ENCODE peak calls at places on chromosomes 11 and 22, in eight cellular contexts. D, Q, K, T, I, V, F and C are unnamed samples.

GRCh38 chr11:65498042-65498726 is 661 bp upstream of the MALAT1 start:
- DNase-seq in K (no peak), D (no peak), V (peak), F (peak), I (peak), T (peak), Q (peak), C (peak)

GRCh38 chr11:99687320-99687719 is 666.6 kb downstream of the CNTN5 start:
- DNase-seq in D (no peak), F (peak), Q (no peak), T (no peak), I (no peak), K (no peak), V (no peak), C (no peak)

GRCh38 chr22:32850591-32851517 is 49.3 kb downstream of the TIMP3 start:
- DNase-seq in T (peak), K (no peak), F (peak), D (no peak), I (peak), Q (peak), V (no peak), C (peak)

GRCh38 chr11:13339196-13340153 is 61.9 kb downstream of the BMAL1 start:
- DNase-seq in K (no peak), F (peak), T (no peak), D (no peak), I (no peak), Q (no peak), V (peak), C (no peak)

GRCh38 chr11:63813035-63813562 is at the start of gene SPINDOC:
- DNase-seq in T (peak), K (peak), V (peak), I (peak), F (peak), D (peak), Q (peak), C (peak)

GRCh38 chr11:71086687-71087258 is 165.6 kb downstream of the SHANK2 start:
- DNase-seq in D (no peak), T (no peak), K (peak), Q (peak), F (peak), V (peak), I (no peak), C (no peak)

GRCh38 chr11:122628691-122629555 is 26.6 kb upstream of the UBASH3B start:
- DNase-seq in K (peak), I (peak), F (peak), T (peak), Q (peak), V (peak), D (peak), C (peak)

GRCh38 chr11:125457814-125458343 is 38.2 kb downstream of the FEZ1 start:
- DNase-seq in T (peak), F (peak), V (peak), Q (peak), I (peak), D (no peak), K (no peak), C (peak)

GRCh38 chr11:35794850-35795249 is 132.3 kb downstream of the TRIM44 start:
- DNase-seq in D (no peak), F (peak), I (no peak), T (no peak), Q (no peak), V (peak), K (no peak), C (no peak)

GRCh38 chr11:44915621-44916020 is 35.1 kb downstream of the TP53I11 start:
- DNase-seq in K (no peak), D (no peak), F (no peak), T (no peak), I (no peak), Q (no peak), V (no peak), C (no peak)

GRCh38 chr11:122215244-122215992 is 99.4 kb upstream of the BLID start:
- DNase-seq in K (peak), V (peak), F (peak), D (peak), I (peak), Q (peak), T (peak), C (peak)

GRCh38 chr11:24239930-24240329 is 256.9 kb upstream of the LUZP2 start:
- DNase-seq in I (no peak), D (no peak), V (no peak), K (no peak), T (no peak), F (no peak), Q (no peak), C (no peak)

GRCh38 chr22:39297490-39298193 is 21.8 kb downstream of the RPL3 start:
- DNase-seq in F (no peak), V (no peak), T (no peak), K (no peak), Q (peak), I (peak), D (no peak), C (peak)

GRCh38 chr11:21037836-21038235 is 368.4 kb downstream of the NELL1 start:
- DNase-seq in I (no peak), T (no peak), V (no peak), Q (no peak), F (no peak), D (no peak), K (no peak), C (no peak)

GRCh38 chr11:58938398-58938797 is 890 bp upstream of the GLYATL1 start:
- DNase-seq in D (no peak), V (no peak), K (no peak), I (no peak), Q (no peak), T (no peak), F (no peak), C (no peak)

GRCh38 chr22:33076368-33076767 is 18.2 kb upstream of the SYN3 start:
- DNase-seq in V (no peak), I (no peak), Q (no peak), K (peak), F (no peak), D (no peak), T (no peak), C (no peak)

GRCh38 chr11:113446938-113447337 is 28.3 kb downstream of the DRD2 start:
- DNase-seq in D (no peak), I (no peak), T (no peak), F (no peak), Q (no peak), K (no peak), V (no peak), C (no peak)

GRCh38 chr11:1120532-1121342 is 37.0 kb upstream of the MUC5AC start:
- DNase-seq in T (no peak), V (no peak), Q (no peak), I (peak), F (no peak), K (no peak), D (no peak), C (peak)

GRCh38 chr11:76209671-76209955 is 3.3 kb upstream of the WNT11 start:
- DNase-seq in K (no peak), I (no peak), D (no peak), V (no peak), F (no peak), Q (no peak), T (no peak), C (no peak)

GRCh38 chr11:130141561-130142341 is 17.8 kb upstream of the ST14 start:
- DNase-seq in D (no peak), T (no peak), F (no peak), I (no peak), V (no peak), K (no peak), Q (no peak), C (no peak)

GRCh38 chr22:39149915-39150847 is 2.3 kb downstream of the CBX7 start:
- DNase-seq in I (no peak), D (no peak), T (no peak), V (no peak), F (no peak), K (no peak), Q (no peak), C (no peak)

GRCh38 chr11:74321487-74322188 is 10.2 kb upstream of the P4HA3 start:
- DNase-seq in V (peak), Q (peak), D (no peak), T (peak), K (no peak), F (peak), I (no peak), C (no peak)

GRCh38 chr11:69878927-69879733 is 59.9 kb upstream of the FGF3 start:
- DNase-seq in V (no peak), F (no peak), T (no peak), I (peak), Q (no peak), K (no peak), D (peak), C (no peak)

GRCh38 chr11:64727131-64727530 is 4.1 kb upstream of the NRXN2 start:
- DNase-seq in F (no peak), D (no peak), Q (no peak), I (no peak), T (no peak), V (no peak), K (no peak), C (no peak)

GRCh38 chr22:21009638-21010425 is 5.1 kb upstream of the P2RX6 start:
- DNase-seq in F (peak), V (peak), K (peak), I (peak), Q (peak), T (no peak), D (no peak), C (no peak)

GRCh38 chr11:68664906-68665305 is 19.4 kb upstream of the GAL start:
- DNase-seq in D (peak), F (no peak), K (no peak), T (no peak), Q (no peak), V (no peak), I (no peak), C (no peak)

GRCh38 chr11:91880660-91881059 is 344.0 kb upstream of the FAT3 start:
- DNase-seq in T (no peak), K (no peak), V (no peak), Q (no peak), D (no peak), I (no peak), F (no peak), C (no peak)

GRCh38 chr22:43217285-43218030 is 30.5 kb upstream of the TTLL12 start:
- DNase-seq in F (no peak), T (no peak), V (no peak), I (no peak), D (no peak), K (no peak), Q (no peak), C (no peak)
- H3K27ac ChIP-seq in F (no peak), T (no peak), V (no peak), I (no peak), D (no peak), K (no peak), Q (no peak), C (no peak)

DNA sequence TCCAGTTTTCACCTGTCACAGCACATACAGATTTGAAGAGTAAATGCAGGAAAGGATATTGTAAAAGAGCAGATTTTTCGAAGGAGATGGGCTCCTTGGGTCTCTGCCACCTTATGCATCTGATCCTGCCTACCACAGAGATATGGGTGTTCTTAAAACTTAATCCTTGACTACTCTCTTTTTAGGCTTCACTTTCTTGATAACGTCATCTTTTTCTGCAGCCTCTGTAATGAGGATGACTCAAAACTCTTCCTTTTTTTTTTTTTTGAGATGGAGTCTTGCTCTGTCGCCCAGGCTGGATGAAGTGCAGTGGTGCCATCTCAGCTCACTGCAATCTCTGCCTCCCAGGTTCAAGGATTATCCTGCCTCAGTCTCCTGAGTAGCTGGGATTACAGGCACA is 7.8 kb downstream of the PRR14L start:
- DNase-seq in K (no peak), T (no peak), I (no peak), D (no peak), Q (no peak), F (no peak), V (no peak), C (no peak)
- H3K4me3 ChIP-seq in K (no peak), T (no peak), I (no peak), D (no peak), Q (no peak), F (no peak), V (no peak), C (no peak)

DNA sequence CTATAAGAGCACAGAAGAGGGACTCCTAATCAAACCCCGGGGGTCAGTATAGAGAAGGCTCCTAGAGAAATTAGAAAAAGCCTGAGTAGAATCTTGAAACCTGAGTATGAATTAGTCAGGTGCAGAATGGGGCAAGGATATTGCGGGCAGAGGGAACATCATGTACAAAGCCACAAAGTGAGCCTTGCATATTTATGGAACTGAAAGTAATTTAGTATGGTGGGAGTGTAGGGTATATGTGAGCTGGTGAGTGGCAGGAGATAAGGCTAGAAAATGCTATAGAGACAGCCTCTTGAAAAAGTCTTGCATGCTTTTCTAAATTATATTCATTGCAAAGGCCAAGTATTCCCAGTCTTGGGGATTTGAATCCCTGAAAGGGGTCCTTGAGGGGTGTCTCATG is 93.7 kb downstream of the STIM1 start:
- DNase-seq in D (no peak), V (no peak), Q (no peak), K (no peak), I (peak), T (no peak), F (no peak), C (no peak)
- H3K27ac ChIP-seq in D (peak), V (no peak), Q (no peak), K (no peak), I (no peak), T (no peak), F (no peak), C (no peak)

GRCh38 chr11:2989551-2989950 is 2.6 kb downstream of the NAP1L4 start:
- DNase-seq in D (no peak), T (no peak), Q (no peak), K (no peak), F (no peak), I (no peak), V (no peak), C (no peak)
- H3K4me3 ChIP-seq in D (peak), T (no peak), Q (no peak), K (peak), F (peak), I (no peak), V (peak), C (no peak)

DNA sequence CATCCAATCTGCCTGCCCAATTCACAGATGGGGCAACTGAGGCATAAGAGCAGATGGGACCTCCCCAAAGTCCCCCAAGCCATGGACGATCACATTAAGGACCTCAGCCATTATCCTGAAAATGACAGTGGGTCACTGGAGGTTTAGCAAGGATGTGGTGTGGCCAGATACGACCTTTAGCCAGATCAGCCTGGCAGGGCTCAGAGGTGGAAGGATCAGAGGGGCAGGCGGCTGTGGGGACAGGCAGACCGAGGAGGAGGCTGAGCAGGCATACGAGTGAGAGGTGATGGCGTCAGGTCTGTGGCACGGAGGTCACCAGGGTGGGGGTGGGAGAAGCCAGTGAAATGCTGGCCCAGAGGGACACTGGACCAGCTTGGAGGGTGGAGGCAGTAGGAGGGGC is 14.1 kb upstream of the TMPRSS6 start:
- DNase-seq in K (no peak), T (no peak), Q (no peak), D (no peak), F (no peak), I (no peak), V (no peak), C (no peak)
- H3K27ac ChIP-seq in K (no peak), T (no peak), Q (no peak), D (no peak), F (no peak), I (no peak), V (no peak), C (no peak)